ENCODE peak calls at places on chromosome 15, in nine cellular contexts. P, J, E, B, L, N, A, V and G are unnamed samples.

GRCh38 chr15:73781038-73781925 is 28.1 kb upstream of the INSYN1 start:
- DNase-seq in A (no peak), P (no peak), B (no peak), J (no peak), V (no peak), L (no peak), E (no peak), N (no peak), G (no peak)

GRCh38 chr15:45611305-45611704 is 23.5 kb upstream of the SQOR start:
- DNase-seq in J (no peak), B (no peak), N (no peak), E (no peak), L (no peak), P (no peak), V (peak; percentile 10), A (no peak), G (no peak)

GRCh38 chr15:70362911-70363310 is 265.2 kb upstream of the TLE3 start:
- DNase-seq in V (no peak), P (peak; percentile 63), N (peak; percentile 8), L (no peak), E (peak; percentile 44), B (no peak), A (no peak), J (peak; percentile 71), G (no peak)

GRCh38 chr15:74417230-74417629 is 16.5 kb downstream of the SEMA7A start:
- DNase-seq in E (no peak), L (no peak), V (no peak), N (no peak), P (no peak), B (no peak), J (no peak), A (no peak), G (no peak)

GRCh38 chr15:52709172-52709979 is 30.2 kb upstream of the ATOSA start:
- DNase-seq in A (no peak), J (no peak), E (peak; percentile 80), N (no peak), L (no peak), V (no peak), B (no peak), P (peak; percentile 69), G (no peak)

GRCh38 chr15:90647326-90647725 is 69.8 kb upstream of the BLM start:
- DNase-seq in E (no peak), V (peak; percentile 31), A (no peak), J (peak; percentile 54), L (no peak), B (no peak), N (no peak), P (no peak), G (no peak)

GRCh38 chr15:78709263-78709882 is 68.4 kb upstream of the CHRNB4 start:
- DNase-seq in L (peak; percentile 16), P (peak; percentile 78), N (peak; percentile 36), A (peak; percentile 87), B (peak; percentile 73), E (peak; percentile 68), V (peak; percentile 53), J (peak; percentile 88), G (peak; percentile 92)

GRCh38 chr15:26954403-26954802 is 16.6 kb upstream of the GABRG3 start:
- DNase-seq in N (no peak), V (no peak), J (no peak), E (no peak), L (no peak), B (no peak), P (no peak), A (no peak), G (no peak)

GRCh38 chr15:49169880-49170597 is at the start of gene GALK2:
- DNase-seq in V (peak; percentile 86), A (peak; percentile 58), L (peak; percentile 74), J (peak; percentile 94), E (peak; percentile 94), B (peak; percentile 83), N (peak; percentile 75), P (peak; percentile 89), G (peak; percentile 94)
- TF ChIP-seq POLR2A in V (peak; percentile 86), A (peak; percentile 30), L (peak; percentile 80), J (no peak), E (peak; percentile 75), B (peak; percentile 53), N (peak; percentile 78), P (no peak), G (peak; percentile 6)

GRCh38 chr15:65925338-65925737 is 56.0 kb downstream of the RAB11A start:
- DNase-seq in V (no peak), B (no peak), A (no peak), N (no peak), P (no peak), E (no peak), J (no peak), L (no peak), G (no peak)

GRCh38 chr15:65926899-65927298 is 57.6 kb downstream of the RAB11A start:
- DNase-seq in V (no peak), L (no peak), E (no peak), B (no peak), A (no peak), P (no peak), J (no peak), N (no peak), G (no peak)

GRCh38 chr15:65927545-65927944 is 58.3 kb downstream of the RAB11A start:
- DNase-seq in E (no peak), L (no peak), N (no peak), V (no peak), J (no peak), A (no peak), B (no peak), P (no peak), G (no peak)

GRCh38 chr15:65924004-65924403 is 54.7 kb downstream of the RAB11A start:
- DNase-seq in E (no peak), L (no peak), A (no peak), V (no peak), P (no peak), N (no peak), J (no peak), B (no peak), G (no peak)

DNA sequence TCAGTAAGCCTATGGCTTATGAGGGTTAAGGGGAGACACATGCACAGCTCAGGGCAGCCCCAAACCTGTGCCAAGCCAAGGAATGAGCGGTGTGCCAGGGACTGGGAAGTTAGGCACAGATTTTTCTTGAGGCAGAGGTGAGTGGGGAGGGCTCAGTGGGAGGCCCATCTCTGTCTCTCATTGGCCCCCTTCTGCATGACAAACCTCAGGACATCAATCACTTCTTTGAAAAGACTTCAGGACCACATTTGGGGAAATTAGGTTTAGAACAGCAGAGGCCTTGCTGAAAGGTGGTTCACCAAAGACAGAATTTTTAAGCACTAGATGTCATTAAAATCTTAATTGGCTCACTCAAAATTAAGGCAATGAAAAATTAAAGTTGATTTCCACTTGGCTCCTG is 57.2 kb downstream of the RAB11A start:
- DNase-seq in J (no peak), B (no peak), A (no peak), N (no peak), P (no peak), L (no peak), E (no peak), V (no peak), G (no peak)
- TF ChIP-seq POLR2A in J (no peak), B (no peak), A (no peak), N (no peak), P (no peak), L (no peak), E (no peak), V (no peak), G (no peak)

GRCh38 chr15:31228980-31229826 is 97.4 kb upstream of the KLF13 start:
- DNase-seq in J (no peak), N (no peak), B (no peak), E (peak; percentile 59), V (no peak), P (peak; percentile 88), A (no peak), L (no peak), G (no peak)
- TF ChIP-seq POLR2A in J (no peak), N (no peak), B (peak; percentile 24), E (peak; percentile 40), V (no peak), P (peak; percentile 63), A (no peak), L (no peak), G (no peak)

DNA sequence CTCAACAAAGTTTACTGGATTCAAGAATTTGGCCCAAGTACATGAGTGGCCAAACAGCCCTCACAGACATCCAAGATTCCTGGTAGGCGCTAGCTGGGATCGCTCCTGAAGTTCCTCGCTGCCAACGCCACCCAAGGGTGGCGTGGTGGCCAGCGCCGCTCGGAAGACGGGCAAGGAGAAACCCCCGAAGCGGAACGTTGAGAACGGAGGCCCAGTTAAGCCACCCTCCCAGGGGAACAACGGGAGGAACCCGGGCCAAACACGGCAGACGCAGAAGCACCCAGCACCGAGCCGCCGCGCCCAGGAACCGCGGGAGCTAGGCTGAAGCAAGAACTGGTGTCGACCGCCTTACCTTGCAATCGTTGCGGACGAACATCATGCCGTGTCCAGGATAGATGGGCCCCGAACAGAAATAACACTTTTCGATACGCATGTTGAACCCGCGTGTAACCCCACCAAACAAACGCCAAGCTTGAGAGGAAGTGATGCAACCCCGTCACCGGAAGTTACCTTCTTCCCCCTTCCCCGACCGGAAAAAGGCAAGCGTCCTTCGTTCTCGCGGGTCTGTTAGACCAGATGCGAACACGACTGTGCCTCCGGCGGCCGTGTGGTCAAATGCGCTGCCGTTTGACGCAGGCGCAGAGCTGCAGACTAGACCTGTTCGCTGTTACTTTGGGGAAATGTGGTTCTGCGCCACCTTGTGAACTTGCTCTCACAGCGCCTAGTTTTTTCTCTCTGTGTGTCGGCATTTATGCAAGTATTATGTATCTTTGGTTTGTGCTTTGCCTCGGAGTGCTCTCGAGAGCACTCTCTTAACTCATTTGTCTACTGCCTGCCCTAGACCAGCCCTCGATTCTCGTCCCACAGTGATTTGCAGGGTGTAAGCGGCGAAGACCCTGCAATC is at the start of gene RSL24D1:
- DNase-seq in J (peak; percentile 98), P (peak; percentile 97), V (peak; percentile 99), N (peak; percentile 97), L (peak; percentile 85), A (peak; percentile 92), E (peak; percentile 98), B (peak; percentile 95), G (peak; percentile 98)
- TF ChIP-seq POLR2A in J (peak; percentile 63), P (peak; percentile 69), V (peak; percentile 97), N (peak; percentile 95), L (peak; percentile 86), A (peak; percentile 64), E (peak; percentile 85), B (peak; percentile 83), G (no peak)

GRCh38 chr15:34973512-34973911 is 4.0 kb upstream of the AQR start:
- DNase-seq in P (no peak), J (no peak), E (no peak), B (no peak), V (no peak), A (no peak), L (no peak), N (no peak), G (no peak)

GRCh38 chr15:34964277-34964676 is 5.3 kb downstream of the AQR start:
- DNase-seq in N (no peak), L (no peak), P (no peak), J (no peak), A (no peak), E (no peak), V (no peak), B (no peak), G (no peak)

GRCh38 chr15:34969340-34970097 is at the start of gene AQR:
- DNase-seq in L (peak; percentile 84), B (peak; percentile 95), V (peak; percentile 94), P (peak; percentile 96), A (peak; percentile 90), E (peak; percentile 98), J (peak; percentile 98), N (peak; percentile 96), G (peak; percentile 97)
- TF ChIP-seq POLR2A in L (peak; percentile 50), B (peak; percentile 64), V (peak; percentile 93), P (no peak), A (peak; percentile 77), E (peak; percentile 89), J (peak; percentile 62), N (peak; percentile 53), G (peak; percentile 41)

GRCh38 chr15:71813723-71814470 is 3.5 kb downstream of the NR2E3 start:
- DNase-seq in J (no peak), N (no peak), E (no peak), P (no peak), V (no peak), B (no peak), A (peak; percentile 44), L (no peak), G (peak; percentile 88)
- TF ChIP-seq POLR2A in J (no peak), N (no peak), E (no peak), P (no peak), V (no peak), B (no peak), A (no peak), L (no peak), G (no peak)